ENCODE peak calls at places on chromosome X, in eight cellular contexts. Y is CD8-positive, alpha-beta T cell; P is Panc1; F is foreskin fibroblast; G is endothelial cell of umbilical vein; L is RWPE2; S is left lung; V is upper lobe of right lung. W is an unnamed sample.

GRCh38 chrX:123731258-123731986 is 1.4 kb downstream of the THOC2 start:
- DNase-seq in Y (no peak), P (no peak), F (peak; percentile 40), G (peak; percentile 47), L (no peak), S (no peak), V (peak; percentile 66), W (no peak)

GRCh38 chrX:141314441-141314840 is 72.1 kb upstream of the SPANXC start:
- DNase-seq in Y (no peak), P (no peak), F (no peak), G (peak; percentile 6), L (no peak), S (no peak), V (no peak), W (no peak)

GRCh38 chrX:20266810-20267598 is at the start of gene RPS6KA3:
- DNase-seq in Y (peak; percentile 88), P (no peak), F (peak; percentile 93), G (peak; percentile 83), L (peak; percentile 83), S (peak; percentile 97), V (peak; percentile 96), W (no peak)

GRCh38 chrX:136847874-136848273 is 32.7 kb downstream of the RBMX start:
- DNase-seq in Y (no peak), P (no peak), F (no peak), G (no peak), L (no peak), S (no peak), V (no peak), W (no peak)

GRCh38 chrX:95505721-95506120 is 1178.9 kb upstream of the DIAPH2 start:
- DNase-seq in Y (no peak), P (no peak), F (peak; percentile 0), G (no peak), L (no peak), S (no peak), V (no peak), W (no peak)

GRCh38 chrX:47885501-47885900 is 48.8 kb downstream of the ZNF81 start:
- DNase-seq in Y (no peak), P (no peak), F (no peak), G (no peak), L (no peak), S (no peak), V (no peak), W (no peak)

GRCh38 chrX:41561045-41561444 is 113.9 kb downstream of the NYX start:
- DNase-seq in Y (peak; percentile 16), P (peak; percentile 10), F (peak; percentile 82), G (peak; percentile 79), L (no peak), S (no peak), V (no peak), W (peak; percentile 52)

GRCh38 chrX:113551919-113552318 is 711.3 kb upstream of the AMOT start:
- DNase-seq in Y (no peak), P (no peak), F (no peak), G (no peak), L (no peak), S (no peak), V (no peak), W (no peak)

GRCh38 chrX:124925681-124926080 is 394.0 kb upstream of the TEX13C start:
- DNase-seq in Y (no peak), P (no peak), F (no peak), G (no peak), L (no peak), S (no peak), V (no peak), W (no peak)

GRCh38 chrX:107825698-107826285 is at the start of gene MID2:
- DNase-seq in Y (peak; percentile 50), P (no peak), F (peak; percentile 54), G (peak; percentile 53), L (peak; percentile 74), S (peak; percentile 70), V (peak; percentile 78), W (no peak)

GRCh38 chrX:48966796-48967579 is 4.7 kb downstream of the KCND1 start:
- DNase-seq in Y (no peak), P (no peak), F (peak; percentile 52), G (no peak), L (no peak), S (no peak), V (no peak), W (no peak)

GRCh38 chrX:37817176-37817575 is 30.2 kb downstream of the DYNLT3 start:
- DNase-seq in Y (no peak), P (no peak), F (no peak), G (no peak), L (no peak), S (no peak), V (no peak), W (no peak)

GRCh38 chrX:105017641-105018040 is 202.9 kb downstream of the TEX13A start:
- DNase-seq in Y (no peak), P (no peak), F (no peak), G (no peak), L (no peak), S (no peak), V (no peak), W (no peak)

GRCh38 chrX:148311544-148311943 is 188.9 kb upstream of the AFF2 start:
- DNase-seq in Y (no peak), P (no peak), F (no peak), G (no peak), L (no peak), S (no peak), V (no peak), W (no peak)

GRCh38 chrX:36116222-36116621 is 196.7 kb downstream of the CFAP47 start:
- DNase-seq in Y (no peak), P (no peak), F (no peak), G (no peak), L (no peak), S (no peak), V (no peak), W (no peak)

GRCh38 chrX:41014776-41015175 is 70.5 kb upstream of the USP9X start:
- DNase-seq in Y (no peak), P (no peak), F (peak; percentile 24), G (no peak), L (no peak), S (no peak), V (no peak), W (no peak)

GRCh38 chrX:55142206-55142918 is 53.5 kb downstream of the PAGE2 start:
- DNase-seq in Y (no peak), P (no peak), F (peak; percentile 5), G (no peak), L (no peak), S (no peak), V (no peak), W (no peak)

GRCh38 chrX:150504399-150505186 is 63.8 kb upstream of the MTM1 start:
- DNase-seq in Y (no peak), P (no peak), F (peak; percentile 46), G (peak; percentile 77), L (no peak), S (no peak), V (no peak), W (no peak)

GRCh38 chrX:150507251-150507856 is 61.1 kb upstream of the MTM1 start:
- DNase-seq in Y (no peak), P (no peak), F (no peak), G (peak; percentile 76), L (no peak), S (no peak), V (no peak), W (no peak)

GRCh38 chrX:150506020-150506419 is 62.4 kb upstream of the MTM1 start:
- DNase-seq in Y (no peak), P (no peak), F (no peak), G (no peak), L (no peak), S (no peak), V (no peak), W (no peak)

GRCh38 chrX:150508018-150508417 is 60.4 kb upstream of the MTM1 start:
- DNase-seq in Y (no peak), P (no peak), F (no peak), G (no peak), L (no peak), S (no peak), V (no peak), W (no peak)

GRCh38 chrX:150506486-150506885 is 61.9 kb upstream of the MTM1 start:
- DNase-seq in Y (no peak), P (no peak), F (no peak), G (peak; percentile 2), L (no peak), S (no peak), V (no peak), W (no peak)
- H3K4me3 ChIP-seq in Y (no peak overlapping the region), P (no peak overlapping the region), F (no peak overlapping the region), G (no peak overlapping the region), L (no peak overlapping the region), S (no peak overlapping the region), V (no peak overlapping the region), W (no peak overlapping the region)

GRCh38 chrX:3962511-3963350 is 249.3 kb upstream of the PRKX start:
- DNase-seq in Y (no peak), P (peak; percentile 1), F (peak; percentile 57), G (peak; percentile 3), L (no peak), S (no peak), V (no peak), W (no peak)
- TF ChIP-seq CTCF in Y (peak; percentile 31), P (peak; percentile 72), F (peak; percentile 56), G (no peak), L (peak; percentile 52), S (no peak), V (peak; percentile 43), W (peak; percentile 28)

DNA sequence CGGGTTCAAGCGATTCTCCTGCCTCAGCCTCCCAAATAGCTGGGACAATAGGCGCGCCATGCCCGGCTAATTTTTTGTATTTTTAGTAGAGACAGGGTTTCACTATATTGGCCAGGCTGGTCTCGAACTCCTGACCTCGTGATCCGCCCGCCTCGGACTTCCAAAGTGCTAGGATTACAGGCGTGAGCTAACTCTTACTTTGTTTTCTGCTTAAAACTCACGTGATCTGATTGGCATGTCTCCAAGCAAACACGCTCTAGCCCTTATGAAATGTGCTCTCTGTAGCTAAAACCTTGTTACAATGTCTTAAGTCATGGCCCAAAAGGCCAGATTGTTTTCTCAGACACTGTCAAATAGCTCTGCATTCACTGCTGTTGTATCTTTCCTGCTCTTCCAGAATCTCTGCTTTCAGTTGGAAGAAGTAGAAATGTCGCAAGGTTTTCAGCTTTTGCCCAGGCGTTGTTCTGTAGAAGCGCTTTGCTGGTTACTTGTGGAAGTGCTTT is 39.7 kb upstream of the OGT start:
- DNase-seq in Y (no peak), P (no peak), F (peak; percentile 13), G (peak; percentile 2), L (no peak), S (no peak), V (no peak), W (no peak)
- H3K4me3 ChIP-seq in Y (peak overlapping the region; percentile 80), P (peak overlapping the region; percentile 54), F (peak overlapping the region; percentile 61), G (peak overlapping the region; percentile 48), L (peak overlapping the region; percentile 29), S (peak overlapping the region; percentile 33), V (peak overlapping the region; percentile 62), W (peak overlapping the region; percentile 49)

DNA sequence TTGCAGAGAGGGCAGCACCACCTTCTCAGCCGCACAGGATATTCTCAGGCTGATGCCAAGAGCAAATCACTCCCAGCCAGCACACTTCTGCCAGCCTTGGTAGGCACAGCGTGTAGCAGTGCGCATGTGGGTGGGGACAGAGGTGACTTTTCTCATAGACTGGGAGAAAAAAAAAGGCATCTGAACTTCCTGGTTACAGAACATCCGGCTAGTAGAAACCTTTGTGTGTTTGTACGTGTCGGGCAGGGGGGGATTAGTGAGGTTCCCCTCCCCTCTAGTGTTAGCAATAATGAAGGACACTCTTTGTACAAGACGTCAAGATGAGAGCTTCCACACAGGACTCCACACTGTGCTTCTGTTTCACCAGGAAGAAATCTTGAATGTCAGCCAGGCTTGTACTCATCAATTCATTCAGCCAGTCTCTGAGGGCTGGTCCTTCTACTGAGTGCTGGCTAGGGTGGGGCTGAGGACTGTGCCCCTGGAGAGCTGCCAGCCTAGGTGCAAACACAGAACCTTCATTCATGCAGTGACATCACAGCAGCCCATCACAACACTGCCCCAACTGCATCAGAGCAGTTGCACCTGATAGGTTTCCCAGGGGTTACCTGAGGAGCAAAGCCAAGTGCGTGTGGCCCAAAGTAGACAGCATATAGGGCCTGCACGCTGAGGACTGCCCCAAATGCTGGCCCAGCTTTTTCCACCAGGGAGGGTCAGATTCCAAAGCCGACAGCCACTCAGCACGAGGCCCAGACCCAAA is 34.7 kb downstream of the SLC25A5 start:
- DNase-seq in Y (peak; percentile 15), P (no peak), F (peak; percentile 58), G (peak; percentile 1), L (peak; percentile 68), S (no peak), V (peak; percentile 78), W (no peak)
- TF ChIP-seq CTCF in Y (no peak), P (no peak), F (no peak), G (no peak), L (no peak), S (no peak), V (no peak), W (no peak)

W was measured in HFF-Myc.